ENCODE peak calls at places on chromosomes 7 and 10, in six cellular contexts. B is GM06990, U is progenitor cell of endocrine pancreas, I is A673, X is uterus, Y is Calu3. S is an unnamed sample.

GRCh38 chr7:100590077-100590737 is 4.1 kb downstream of the FBXO24 start:
- DNase-seq in Y (no peak), X (no peak), U (no peak), B (no peak), I (no peak), S (no peak)

GRCh38 chr10:84423729-84424128 is 95.3 kb downstream of the CCSER2 start:
- DNase-seq in X (no peak), B (no peak), Y (no peak), U (no peak), I (no peak), S (no peak)

GRCh38 chr10:132458595-132459251 is 61.7 kb downstream of the PWWP2B start:
- DNase-seq in Y (peak), X (peak), U (peak), B (peak), I (peak), S (peak)

GRCh38 chr10:70997236-70997635 is 108.9 kb upstream of the PCBD1 start:
- DNase-seq in X (no peak), U (no peak), Y (no peak), B (no peak), I (no peak), S (no peak)

GRCh38 chr7:137485818-137486217 is 142.3 kb upstream of the PTN start:
- DNase-seq in I (no peak), X (no peak), U (no peak), Y (no peak), B (no peak), S (no peak)

GRCh38 chr7:77570330-77571011 is 33.4 kb downstream of the PTPN12 start:
- DNase-seq in Y (no peak), X (no peak), U (no peak), B (peak), I (peak), S (no peak)

GRCh38 chr7:131959106-131959812 is 402.8 kb upstream of the PODXL start:
- DNase-seq in U (no peak), B (no peak), I (no peak), Y (no peak), X (no peak), S (no peak)

GRCh38 chr7:134480730-134481129 is 21.8 kb upstream of the AKR1B1 start:
- DNase-seq in X (no peak), B (no peak), U (no peak), Y (peak), I (peak), S (no peak)

GRCh38 chr7:143325215-143325614 is 9.3 kb downstream of the CLCN1 start:
- DNase-seq in Y (no peak), I (no peak), B (no peak), U (no peak), X (no peak), S (no peak)

GRCh38 chr10:100890696-100891271 is 22.0 kb upstream of the SLF2 start:
- DNase-seq in B (no peak), X (no peak), U (no peak), Y (peak), I (peak), S (no peak)

GRCh38 chr10:75527542-75527941 is 96.1 kb downstream of the LRMDA start:
- DNase-seq in I (no peak), B (no peak), X (no peak), Y (no peak), U (no peak), S (no peak)

GRCh38 chr10:75531571-75532031 is 100.2 kb downstream of the LRMDA start:
- DNase-seq in X (no peak), I (no peak), U (no peak), B (no peak), Y (no peak), S (no peak)

GRCh38 chr10:75525646-75526045 is 94.2 kb downstream of the LRMDA start:
- DNase-seq in U (no peak), B (no peak), I (no peak), Y (no peak), X (no peak), S (no peak)

GRCh38 chr10:75530337-75530736 is 98.9 kb downstream of the LRMDA start:
- DNase-seq in X (no peak), B (no peak), Y (peak), I (no peak), U (no peak), S (no peak)

DNA sequence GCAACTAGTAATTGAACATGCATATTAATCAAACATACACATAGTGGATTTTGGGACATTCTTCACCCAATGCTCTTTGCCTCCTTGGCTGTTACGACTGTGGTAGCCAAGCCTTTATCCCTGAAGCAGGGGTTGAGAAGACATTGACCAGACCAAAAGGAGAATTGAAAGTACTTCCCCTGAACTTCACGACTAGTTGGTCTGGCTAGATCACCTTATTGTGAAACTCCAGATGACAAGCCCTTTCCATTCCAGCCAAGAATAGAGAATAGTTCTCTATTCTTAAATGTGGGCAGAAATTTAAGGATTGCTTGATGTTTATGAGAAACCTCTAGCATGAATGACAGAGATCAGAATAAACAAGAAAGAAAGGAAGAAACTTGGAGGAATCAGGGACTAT is 97.0 kb downstream of the LRMDA start:
- DNase-seq in Y (no peak), B (no peak), I (no peak), X (no peak), U (no peak), S (no peak)
- TF ChIP-seq CTCF in Y (no peak), B (no peak), I (no peak), X (no peak), U (no peak), S (no peak)

DNA sequence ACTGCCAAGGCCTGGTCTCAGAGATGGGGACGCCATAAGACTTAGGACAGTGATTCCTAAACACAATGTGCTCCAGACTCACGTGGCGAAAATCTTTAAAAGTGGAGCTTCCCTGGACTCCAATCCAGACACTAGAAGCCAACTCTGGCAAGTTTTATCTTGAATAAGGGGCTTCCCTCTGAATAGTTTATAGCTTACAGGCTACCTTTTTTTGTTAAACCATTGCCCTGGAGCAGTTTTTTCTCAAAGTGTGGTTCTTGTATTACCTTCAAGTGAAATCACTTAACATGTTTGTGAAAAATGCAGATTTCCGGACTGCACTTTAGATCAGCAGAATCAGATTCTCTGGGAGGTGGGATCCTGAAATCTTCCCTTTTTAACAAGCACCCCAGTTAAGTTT is 171.7 kb upstream of the PHF14 start:
- DNase-seq in X (no peak), Y (no peak), B (no peak), U (no peak), I (no peak), S (no peak)
- TF ChIP-seq CTCF in X (no peak), Y (no peak), B (no peak), U (no peak), I (no peak), S (no peak)

DNA sequence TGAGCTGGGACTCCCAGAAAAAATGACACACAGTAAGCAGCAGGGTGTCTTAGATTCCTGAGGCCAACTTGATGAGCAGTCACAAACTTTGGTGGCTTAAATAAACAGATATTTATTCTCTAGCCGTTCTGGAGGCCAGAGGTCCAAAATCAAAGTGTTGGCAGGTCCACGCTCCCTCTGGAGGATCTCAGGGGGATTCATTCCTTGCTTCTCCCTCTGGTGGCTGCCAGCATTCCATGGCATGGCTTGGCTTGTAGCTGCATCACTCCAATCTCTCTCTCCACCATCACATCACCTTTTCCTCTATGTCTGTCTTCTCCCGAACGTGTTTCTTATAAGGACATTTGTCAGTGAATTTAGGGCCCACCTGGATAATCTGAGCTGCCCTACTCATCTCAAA is 98.4 kb downstream of the OSBPL3 start:
- DNase-seq in U (no peak), B (no peak), Y (peak), X (no peak), I (peak), S (no peak)
- TF ChIP-seq CTCF in U (peak), B (no peak), Y (no peak), X (no peak), I (peak), S (no peak)

DNA sequence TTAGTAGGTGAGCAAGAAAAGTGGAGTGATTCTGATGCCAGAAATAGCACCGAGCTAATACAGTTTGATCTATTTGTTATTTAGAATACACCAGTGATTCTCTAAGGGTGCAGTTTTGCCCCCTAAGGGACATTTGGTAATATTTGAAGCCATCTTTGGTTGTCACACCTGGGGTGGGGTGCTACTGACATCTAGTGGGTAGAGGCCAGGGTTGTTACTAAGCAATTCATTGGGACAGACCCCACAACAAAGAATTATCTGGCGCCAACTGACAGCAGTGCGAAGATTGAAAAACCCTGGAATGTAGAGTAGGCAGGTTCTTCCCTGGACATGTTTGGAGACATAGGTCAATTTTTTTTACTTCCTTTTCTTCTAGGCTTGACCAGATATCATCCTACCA is 14.6 kb downstream of the PALS2 start:
- DNase-seq in Y (peak), U (no peak), B (no peak), I (peak), X (no peak), S (peak)
- TF ChIP-seq CTCF in Y (peak), U (peak), B (peak), I (peak), X (no peak), S (peak)

DNA sequence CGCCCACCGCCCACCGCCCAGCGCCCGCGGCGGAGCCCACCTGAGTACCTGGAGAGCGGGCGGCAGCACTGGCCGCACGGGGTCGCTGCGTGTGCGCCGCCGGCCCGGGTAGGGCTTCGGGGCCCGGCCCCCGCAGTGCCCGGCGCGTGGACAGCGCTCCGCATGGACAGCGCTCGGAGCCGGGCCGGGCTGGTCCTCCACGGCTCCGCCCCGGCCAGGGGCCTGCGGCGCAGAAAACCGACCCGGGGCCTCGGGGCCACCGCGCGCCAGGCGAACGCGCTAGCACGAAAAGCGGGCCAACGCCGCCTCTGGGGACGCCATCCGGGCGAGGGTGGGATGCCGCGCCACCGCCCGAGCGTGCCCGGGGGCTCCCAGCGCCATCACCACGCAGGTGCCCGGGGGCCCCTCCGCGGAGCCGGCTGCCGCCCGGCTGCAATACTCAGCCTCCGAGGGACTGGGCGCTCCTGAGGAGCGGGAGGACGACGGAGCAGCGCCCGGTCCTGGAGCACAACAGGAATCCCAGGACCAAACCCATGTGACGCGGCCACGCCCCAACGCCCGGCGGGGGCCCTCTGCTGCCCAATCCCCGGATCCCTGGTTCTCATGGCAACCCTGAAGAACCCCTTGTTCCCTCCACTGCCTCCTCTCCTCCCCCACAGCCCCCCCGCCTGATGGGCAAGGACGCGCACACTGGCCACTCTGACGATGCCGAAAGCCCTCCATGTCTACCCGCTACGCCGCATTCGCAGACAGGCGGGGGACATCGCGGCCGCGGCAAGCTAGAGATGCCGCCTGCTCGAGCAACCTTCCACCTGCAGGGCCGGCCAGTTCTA is at the start of gene GRB10:
- DNase-seq in I (no peak), U (peak), Y (peak), B (no peak), X (peak), S (no peak)
- TF ChIP-seq CTCF in I (no peak), U (peak), Y (peak), B (no peak), X (peak), S (no peak)

GRCh38 chr10:1070939-1071338 is 14.8 kb downstream of the WDR37 start:
- DNase-seq in U (no peak), X (no peak), I (no peak), B (no peak), Y (no peak), S (no peak)

GRCh38 chr10:1078668-1079067 is 22.5 kb downstream of the WDR37 start:
- DNase-seq in X (no peak), U (no peak), I (no peak), B (no peak), Y (no peak), S (no peak)

GRCh38 chr10:1074748-1075358 is 18.7 kb downstream of the WDR37 start:
- DNase-seq in X (no peak), I (peak), B (no peak), U (no peak), Y (no peak), S (no peak)

GRCh38 chr10:1069680-1070079 is 13.5 kb downstream of the WDR37 start:
- DNase-seq in B (no peak), Y (no peak), I (no peak), X (no peak), U (no peak), S (no peak)

DNA sequence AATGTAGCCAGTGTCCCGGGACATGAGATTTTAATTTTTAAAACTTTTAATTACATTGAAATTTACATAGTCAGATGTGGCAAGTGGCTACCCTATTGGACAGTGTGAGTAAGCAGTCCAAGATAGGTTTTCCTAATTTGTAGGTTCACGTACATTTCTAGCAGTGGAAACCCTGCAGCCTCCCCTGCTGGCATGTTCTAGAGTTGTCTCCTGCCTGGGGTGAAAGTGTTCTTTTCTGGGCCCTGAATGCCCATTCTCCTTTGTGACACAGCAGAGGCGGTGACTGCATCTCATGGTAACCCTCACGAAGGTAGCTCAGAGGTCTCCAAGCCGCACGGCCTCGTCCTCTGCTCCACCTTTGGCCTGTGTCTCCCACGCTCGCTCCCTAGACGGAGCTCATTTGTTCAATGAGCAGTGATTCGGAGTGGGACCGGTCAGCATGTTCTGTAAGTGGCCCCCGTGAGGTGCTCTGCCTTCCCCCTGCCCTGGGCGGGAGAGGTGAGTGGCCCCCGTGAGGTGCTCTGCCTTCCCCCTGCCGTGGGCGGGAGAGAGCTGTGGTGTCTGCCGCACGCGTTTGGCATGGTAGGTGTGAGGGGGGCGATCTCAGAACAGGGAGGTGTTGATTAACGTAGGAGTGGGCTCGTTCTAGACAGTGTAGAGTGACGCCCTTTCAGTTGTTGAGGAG is 18.0 kb downstream of the WDR37 start:
- DNase-seq in B (no peak), U (no peak), X (no peak), Y (no peak), I (no peak), S (no peak)
- TF ChIP-seq CTCF in B (peak), U (no peak), X (no peak), Y (no peak), I (peak), S (peak)

GRCh38 chr10:89875557-89875956 is 174.2 kb downstream of the KIF20B start:
- DNase-seq in I (no peak), U (no peak), Y (no peak), B (no peak), X (no peak), S (no peak)

GRCh38 chr10:89869180-89869579 is 167.8 kb downstream of the KIF20B start:
- DNase-seq in Y (no peak), B (no peak), U (no peak), I (peak), X (no peak), S (no peak)

GRCh38 chr10:89869757-89870156 is 168.4 kb downstream of the KIF20B start:
- DNase-seq in U (no peak), I (no peak), X (no peak), B (no peak), Y (no peak), S (no peak)

GRCh38 chr10:89867964-89868363 is 166.6 kb downstream of the KIF20B start:
- DNase-seq in X (no peak), I (peak), Y (no peak), U (no peak), B (no peak), S (no peak)

DNA sequence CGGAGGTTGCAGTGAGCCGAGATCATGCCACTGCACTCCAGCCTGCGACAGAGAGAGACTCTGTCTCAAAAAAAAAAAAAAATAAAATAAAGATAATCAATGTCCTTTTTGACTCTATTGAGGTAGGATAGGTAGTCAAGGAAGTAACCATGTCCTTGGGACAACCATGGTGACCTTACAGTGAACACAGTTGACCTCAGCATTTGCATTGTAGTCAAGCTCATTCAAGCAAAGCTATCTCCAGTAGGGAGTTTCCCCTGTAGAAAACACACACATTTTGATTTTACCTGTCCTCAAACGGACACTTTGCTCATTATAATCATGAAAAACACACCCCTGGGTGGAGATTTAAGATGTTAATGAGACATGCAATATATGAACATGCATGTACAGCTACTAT is 171.7 kb downstream of the KIF20B start:
- DNase-seq in X (no peak), U (no peak), Y (no peak), B (no peak), I (no peak), S (no peak)
- TF ChIP-seq CTCF in X (no peak), U (no peak), Y (no peak), B (no peak), I (no peak), S (no peak)